ENCODE peak calls at places on chromosomes 2 and 18, in nine cellular contexts. One of them, this sample, is unnamed.
A peak's percentile ranks its signal among the peaks of the same experiment; 100 is the strongest.

GRCh38 chr2:74384051-74384450 is 3.9 kb upstream of the DCTN1 start:
- DNase-seq in HAP-1: no peak
- DNase-seq in cardiac muscle cell: peak; percentile 26
- DNase-seq in Peyer's patch: no peak
- DNase-seq in heart left ventricle: no peak
- DNase-seq in endodermal cell: no peak
- DNase-seq in PC-3: no peak
- DNase-seq in upper lobe of right lung: no peak
- DNase-seq in GM23248: peak; percentile 60
- DNase-seq in this sample: no peak

GRCh38 chr2:173658946-173659371 is 304.3 kb downstream of the CDCA7 start:
- DNase-seq in upper lobe of right lung: no peak
- DNase-seq in endodermal cell: no peak
- DNase-seq in PC-3: peak; percentile 61
- DNase-seq in cardiac muscle cell: peak; percentile 5
- DNase-seq in heart left ventricle: no peak
- DNase-seq in Peyer's patch: no peak
- DNase-seq in HAP-1: no peak
- DNase-seq in GM23248: peak; percentile 40
- DNase-seq in this sample: no peak

GRCh38 chr2:144227427-144227826 is 292.5 kb downstream of the ZEB2 start:
- DNase-seq in upper lobe of right lung: no peak
- DNase-seq in cardiac muscle cell: no peak
- DNase-seq in HAP-1: no peak
- DNase-seq in PC-3: no peak
- DNase-seq in heart left ventricle: no peak
- DNase-seq in Peyer's patch: no peak
- DNase-seq in GM23248: no peak
- DNase-seq in endodermal cell: no peak
- DNase-seq in this sample: no peak

GRCh38 chr18:76565238-76566173 is 70.5 kb upstream of the ZNF516 start:
- DNase-seq in endodermal cell: peak; percentile 89
- DNase-seq in GM23248: peak; percentile 96
- DNase-seq in cardiac muscle cell: peak; percentile 94
- DNase-seq in upper lobe of right lung: peak; percentile 79
- DNase-seq in HAP-1: peak; percentile 92
- DNase-seq in PC-3: peak; percentile 70
- DNase-seq in Peyer's patch: no peak
- DNase-seq in heart left ventricle: peak; percentile 73
- DNase-seq in this sample: peak; percentile 94

GRCh38 chr2:5592906-5593305 is 99.3 kb upstream of the SOX11 start:
- DNase-seq in PC-3: no peak
- DNase-seq in Peyer's patch: no peak
- DNase-seq in GM23248: no peak
- DNase-seq in endodermal cell: no peak
- DNase-seq in upper lobe of right lung: no peak
- DNase-seq in cardiac muscle cell: no peak
- DNase-seq in heart left ventricle: no peak
- DNase-seq in HAP-1: no peak
- DNase-seq in this sample: no peak

GRCh38 chr2:97712693-97713295 is 582 bp upstream of the ZAP70 start:
- DNase-seq in Peyer's patch: peak; percentile 48
- DNase-seq in GM23248: no peak
- DNase-seq in PC-3: no peak
- DNase-seq in upper lobe of right lung: peak; percentile 58
- DNase-seq in endodermal cell: peak; percentile 50
- DNase-seq in HAP-1: no peak
- DNase-seq in cardiac muscle cell: no peak
- DNase-seq in heart left ventricle: no peak
- DNase-seq in this sample: no peak

GRCh38 chr2:150125708-150126107 is 361.8 kb downstream of the RND3 start:
- DNase-seq in cardiac muscle cell: peak; percentile 65
- DNase-seq in upper lobe of right lung: no peak
- DNase-seq in heart left ventricle: no peak
- DNase-seq in Peyer's patch: no peak
- DNase-seq in GM23248: peak; percentile 97
- DNase-seq in HAP-1: no peak
- DNase-seq in PC-3: peak; percentile 37
- DNase-seq in endodermal cell: peak; percentile 51
- DNase-seq in this sample: no peak

GRCh38 chr2:133711806-133712205 is 143.5 kb upstream of the NCKAP5 start:
- DNase-seq in heart left ventricle: no peak
- DNase-seq in HAP-1: no peak
- DNase-seq in cardiac muscle cell: no peak
- DNase-seq in Peyer's patch: no peak
- DNase-seq in PC-3: peak; percentile 85
- DNase-seq in GM23248: no peak
- DNase-seq in upper lobe of right lung: no peak
- DNase-seq in endodermal cell: no peak
- DNase-seq in this sample: no peak

GRCh38 chr18:79077181-79077580 is 8.0 kb downstream of the ATP9B start:
- DNase-seq in upper lobe of right lung: no peak
- DNase-seq in GM23248: no peak
- DNase-seq in HAP-1: no peak
- DNase-seq in Peyer's patch: no peak
- DNase-seq in PC-3: no peak
- DNase-seq in endodermal cell: no peak
- DNase-seq in cardiac muscle cell: no peak
- DNase-seq in heart left ventricle: no peak
- DNase-seq in this sample: no peak

GRCh38 chr18:34707670-34708069 is 2.4 kb upstream of the DTNA start:
- DNase-seq in PC-3: peak; percentile 83
- DNase-seq in cardiac muscle cell: peak; percentile 93
- DNase-seq in HAP-1: peak; percentile 81
- DNase-seq in Peyer's patch: no peak
- DNase-seq in GM23248: peak; percentile 95
- DNase-seq in upper lobe of right lung: no peak
- DNase-seq in endodermal cell: peak; percentile 66
- DNase-seq in heart left ventricle: peak; percentile 54
- DNase-seq in this sample: peak; percentile 94

GRCh38 chr2:236666646-236667204 is 97.1 kb downstream of the ACKR3 start:
- DNase-seq in endodermal cell: no peak
- DNase-seq in HAP-1: no peak
- DNase-seq in upper lobe of right lung: no peak
- DNase-seq in cardiac muscle cell: no peak
- DNase-seq in Peyer's patch: no peak
- DNase-seq in GM23248: no peak
- DNase-seq in PC-3: no peak
- DNase-seq in heart left ventricle: no peak
- DNase-seq in this sample: no peak

GRCh38 chr2:130355578-130356431 is at the start of gene PTPN18:
- DNase-seq in heart left ventricle: peak; percentile 95
- DNase-seq in upper lobe of right lung: peak; percentile 97
- DNase-seq in PC-3: peak; percentile 86
- DNase-seq in cardiac muscle cell: peak; percentile 95
- DNase-seq in Peyer's patch: peak; percentile 95
- DNase-seq in HAP-1: peak; percentile 55
- DNase-seq in GM23248: peak; percentile 96
- DNase-seq in endodermal cell: peak; percentile 91
- DNase-seq in this sample: peak; percentile 62

GRCh38 chr2:72896446-72896845 is 9.2 kb downstream of the SPR start:
- DNase-seq in Peyer's patch: no peak
- DNase-seq in HAP-1: no peak
- DNase-seq in GM23248: peak; percentile 25
- DNase-seq in PC-3: no peak
- DNase-seq in cardiac muscle cell: peak; percentile 44
- DNase-seq in heart left ventricle: no peak
- DNase-seq in endodermal cell: no peak
- DNase-seq in upper lobe of right lung: no peak
- DNase-seq in this sample: no peak

GRCh38 chr2:30252723-30253688 is 21.7 kb downstream of the LBH start:
- DNase-seq in cardiac muscle cell: peak; percentile 95
- DNase-seq in PC-3: peak; percentile 25
- DNase-seq in upper lobe of right lung: no peak
- DNase-seq in heart left ventricle: peak; percentile 74
- DNase-seq in GM23248: peak; percentile 88
- DNase-seq in Peyer's patch: peak; percentile 64
- DNase-seq in HAP-1: no peak
- DNase-seq in endodermal cell: peak; percentile 55
- DNase-seq in this sample: peak; percentile 33

GRCh38 chr2:1632510-1632909 is 111.8 kb downstream of the PXDN start:
- DNase-seq in heart left ventricle: no peak
- DNase-seq in GM23248: no peak
- DNase-seq in cardiac muscle cell: no peak
- DNase-seq in upper lobe of right lung: no peak
- DNase-seq in endodermal cell: no peak
- DNase-seq in HAP-1: no peak
- DNase-seq in Peyer's patch: no peak
- DNase-seq in PC-3: no peak
- DNase-seq in this sample: no peak

GRCh38 chr18:69689081-69689759 is 258.5 kb downstream of the CD226 start:
- DNase-seq in HAP-1: no peak
- DNase-seq in endodermal cell: no peak
- DNase-seq in Peyer's patch: no peak
- DNase-seq in PC-3: no peak
- DNase-seq in cardiac muscle cell: peak; percentile 62
- DNase-seq in upper lobe of right lung: no peak
- DNase-seq in GM23248: peak; percentile 52
- DNase-seq in heart left ventricle: no peak
- DNase-seq in this sample: peak; percentile 5

GRCh38 chr18:39448942-39449341 is 1883.3 kb upstream of the CELF4 start:
- DNase-seq in upper lobe of right lung: no peak
- DNase-seq in HAP-1: no peak
- DNase-seq in cardiac muscle cell: peak; percentile 29
- DNase-seq in heart left ventricle: no peak
- DNase-seq in Peyer's patch: no peak
- DNase-seq in endodermal cell: no peak
- DNase-seq in GM23248: peak; percentile 32
- DNase-seq in PC-3: peak; percentile 60
- DNase-seq in this sample: peak; percentile 3
- H3K4me1 ChIP-seq in upper lobe of right lung: peaks cover 4% of the 10 kb centered on the region
- H3K4me1 ChIP-seq in HAP-1: no peaks in the 10 kb centered on the region
- H3K4me1 ChIP-seq in cardiac muscle cell: no peaks in the 10 kb centered on the region
- H3K4me1 ChIP-seq in heart left ventricle: peaks cover 8% of the 10 kb centered on the region
- H3K4me1 ChIP-seq in Peyer's patch: no peaks in the 10 kb centered on the region
- H3K4me1 ChIP-seq in endodermal cell: peaks cover 3% of the 10 kb centered on the region
- H3K4me1 ChIP-seq in GM23248: peaks cover 13% of the 10 kb centered on the region
- H3K4me1 ChIP-seq in PC-3: peaks cover 3% of the 10 kb centered on the region
- H3K4me1 ChIP-seq in this sample: no peaks in the 10 kb centered on the region

DNA sequence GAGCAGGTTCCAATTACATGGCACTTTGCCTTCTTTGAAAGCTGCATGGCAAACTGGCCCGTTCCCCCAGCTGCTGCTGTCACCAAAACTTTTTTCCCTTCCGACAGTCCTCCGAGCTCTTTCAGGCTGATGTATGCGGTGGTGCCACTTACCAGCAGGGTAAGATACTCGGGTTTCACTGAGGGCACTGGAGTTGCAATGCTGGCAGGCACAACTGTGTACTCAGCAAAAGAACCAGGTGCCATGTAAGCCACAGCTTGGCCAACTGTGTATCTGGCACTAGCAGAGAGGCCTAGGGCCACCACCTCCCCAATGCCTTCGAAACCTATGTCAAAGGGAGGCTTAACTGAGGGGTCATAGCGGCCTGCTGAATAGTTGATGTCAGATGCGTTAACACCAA is 7.0 kb downstream of the PTGR3 start:
- DNase-seq in Peyer's patch: no peak
- DNase-seq in GM23248: no peak
- DNase-seq in upper lobe of right lung: no peak
- DNase-seq in heart left ventricle: no peak
- DNase-seq in endodermal cell: no peak
- DNase-seq in HAP-1: no peak
- DNase-seq in PC-3: no peak
- DNase-seq in cardiac muscle cell: no peak
- DNase-seq in this sample: no peak
- H3K4me1 ChIP-seq in Peyer's patch: no peaks in the 10 kb centered on the region
- H3K4me1 ChIP-seq in GM23248: peaks cover 29% of the 10 kb centered on the region
- H3K4me1 ChIP-seq in upper lobe of right lung: peaks cover 29% of the 10 kb centered on the region
- H3K4me1 ChIP-seq in heart left ventricle: peaks cover 66% of the 10 kb centered on the region
- H3K4me1 ChIP-seq in endodermal cell: no peaks in the 10 kb centered on the region
- H3K4me1 ChIP-seq in HAP-1: peaks cover 13% of the 10 kb centered on the region
- H3K4me1 ChIP-seq in PC-3: peaks cover 17% of the 10 kb centered on the region
- H3K4me1 ChIP-seq in cardiac muscle cell: peaks cover under 1% of the 10 kb centered on the region
- H3K4me1 ChIP-seq in this sample: no peaks in the 10 kb centered on the region

GRCh38 chr18:2997429-2997828 is 15.5 kb downstream of the LPIN2 start:
- DNase-seq in HAP-1: no peak
- DNase-seq in endodermal cell: no peak
- DNase-seq in Peyer's patch: no peak
- DNase-seq in heart left ventricle: no peak
- DNase-seq in PC-3: no peak
- DNase-seq in GM23248: no peak
- DNase-seq in cardiac muscle cell: no peak
- DNase-seq in upper lobe of right lung: no peak
- DNase-seq in this sample: no peak

GRCh38 chr18:2997846-2998599 is 14.9 kb downstream of the LPIN2 start:
- DNase-seq in GM23248: no peak
- DNase-seq in PC-3: no peak
- DNase-seq in Peyer's patch: no peak
- DNase-seq in upper lobe of right lung: no peak
- DNase-seq in HAP-1: no peak
- DNase-seq in endodermal cell: no peak
- DNase-seq in heart left ventricle: no peak
- DNase-seq in cardiac muscle cell: no peak
- DNase-seq in this sample: no peak

GRCh38 chr18:2994603-2995432 is 18.1 kb downstream of the LPIN2 start:
- DNase-seq in cardiac muscle cell: no peak
- DNase-seq in endodermal cell: peak; percentile 73
- DNase-seq in heart left ventricle: peak; percentile 61
- DNase-seq in upper lobe of right lung: no peak
- DNase-seq in PC-3: no peak
- DNase-seq in Peyer's patch: no peak
- DNase-seq in HAP-1: no peak
- DNase-seq in GM23248: no peak
- DNase-seq in this sample: peak; percentile 73

GRCh38 chr18:3002766-3003165 is 10.2 kb downstream of the LPIN2 start:
- DNase-seq in cardiac muscle cell: no peak
- DNase-seq in PC-3: no peak
- DNase-seq in heart left ventricle: no peak
- DNase-seq in HAP-1: no peak
- DNase-seq in Peyer's patch: no peak
- DNase-seq in upper lobe of right lung: no peak
- DNase-seq in GM23248: no peak
- DNase-seq in endodermal cell: no peak
- DNase-seq in this sample: no peak

DNA sequence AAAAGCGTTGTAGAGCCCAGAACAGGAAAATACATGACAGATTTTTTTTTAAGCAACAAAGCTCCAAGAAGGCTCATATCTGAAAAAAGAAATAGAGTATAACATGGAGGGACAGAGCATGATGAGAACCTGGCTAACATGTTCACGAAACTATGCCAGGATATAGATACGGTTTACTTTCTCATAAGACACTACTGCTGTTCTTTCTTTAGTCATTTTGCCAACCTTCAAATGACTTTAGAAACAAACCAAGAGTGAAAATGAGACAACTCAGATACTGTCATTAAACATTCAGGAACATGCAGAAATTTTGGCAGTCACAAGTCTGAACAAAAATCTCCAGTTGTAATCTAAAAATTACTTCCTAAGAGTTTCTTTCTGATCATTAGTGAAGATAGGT is 14.3 kb downstream of the LPIN2 start:
- DNase-seq in PC-3: no peak
- DNase-seq in heart left ventricle: no peak
- DNase-seq in cardiac muscle cell: no peak
- DNase-seq in GM23248: no peak
- DNase-seq in HAP-1: no peak
- DNase-seq in Peyer's patch: no peak
- DNase-seq in endodermal cell: no peak
- DNase-seq in upper lobe of right lung: no peak
- DNase-seq in this sample: no peak
- H3K4me1 ChIP-seq in PC-3: peaks cover 7% of the 10 kb centered on the region
- H3K4me1 ChIP-seq in heart left ventricle: peaks cover 33% of the 10 kb centered on the region
- H3K4me1 ChIP-seq in cardiac muscle cell: peaks cover 23% of the 10 kb centered on the region
- H3K4me1 ChIP-seq in GM23248: peaks cover 13% of the 10 kb centered on the region
- H3K4me1 ChIP-seq in HAP-1: no peaks in the 10 kb centered on the region
- H3K4me1 ChIP-seq in Peyer's patch: no peaks in the 10 kb centered on the region
- H3K4me1 ChIP-seq in endodermal cell: no peaks in the 10 kb centered on the region
- H3K4me1 ChIP-seq in upper lobe of right lung: peaks cover 32% of the 10 kb centered on the region
- H3K4me1 ChIP-seq in this sample: peaks cover 22% of the 10 kb centered on the region

GRCh38 chr2:176111891-176112374 is 4.6 kb upstream of the HOXD10 start:
- DNase-seq in endodermal cell: peak; percentile 56
- DNase-seq in upper lobe of right lung: no peak
- DNase-seq in cardiac muscle cell: no peak
- DNase-seq in PC-3: no peak
- DNase-seq in Peyer's patch: no peak
- DNase-seq in HAP-1: no peak
- DNase-seq in GM23248: peak; percentile 56
- DNase-seq in heart left ventricle: no peak
- DNase-seq in this sample: no peak
- H3K4me1 ChIP-seq in endodermal cell: no peaks in the 10 kb centered on the region
- H3K4me1 ChIP-seq in upper lobe of right lung: no peaks in the 10 kb centered on the region
- H3K4me1 ChIP-seq in cardiac muscle cell: peaks cover 2% of the 10 kb centered on the region
- H3K4me1 ChIP-seq in PC-3: peaks cover 3% of the 10 kb centered on the region
- H3K4me1 ChIP-seq in Peyer's patch: no peaks in the 10 kb centered on the region
- H3K4me1 ChIP-seq in HAP-1: no peaks in the 10 kb centered on the region
- H3K4me1 ChIP-seq in GM23248: no peaks in the 10 kb centered on the region
- H3K4me1 ChIP-seq in heart left ventricle: peaks cover 3% of the 10 kb centered on the region
- H3K4me1 ChIP-seq in this sample: peaks cover 6% of the 10 kb centered on the region

This sample was measured in A673.